ENCODE peak calls at places on chromosomes 6 and 20, in eight cellular contexts. N, K, Y, U, M, X, W and O are unnamed samples.

GRCh38 chr6:16524380-16524707 is 236.9 kb downstream of the ATXN1 start:
- DNase-seq in N (no peak), K (peak; percentile 95), Y (no peak), U (no peak), M (no peak), X (no peak), W (no peak), O (no peak)

GRCh38 chr6:161439093-161439492 is 165.2 kb upstream of the AGPAT4 start:
- DNase-seq in N (peak; percentile 76), K (peak; percentile 93), Y (peak; percentile 27), U (peak; percentile 87), M (peak; percentile 48), X (no peak), W (no peak), O (peak; percentile 63)

GRCh38 chr6:105872244-105872643 is 213.9 kb upstream of the PRDM1 start:
- DNase-seq in N (peak; percentile 68), K (no peak), Y (no peak), U (peak; percentile 56), M (peak; percentile 46), X (peak; percentile 19), W (no peak), O (no peak)

GRCh38 chr20:9204979-9205378 is 136.1 kb downstream of the PLCB4 start:
- DNase-seq in N (no peak), K (no peak), Y (no peak), U (no peak), M (no peak), X (no peak), W (no peak), O (no peak)

GRCh38 chr20:64155258-64156135 is 8.8 kb upstream of the MYT1 start:
- DNase-seq in N (peak; percentile 49), K (no peak), Y (no peak), U (peak; percentile 84), M (no peak), X (no peak), W (no peak), O (no peak)

GRCh38 chr6:139290787-139291294 is 957 bp downstream of the TXLNB start:
- DNase-seq in N (peak; percentile 70), K (peak; percentile 40), Y (no peak), U (no peak), M (peak; percentile 44), X (no peak), W (peak; percentile 4), O (no peak)

GRCh38 chr6:116352515-116353471 is 18.0 kb upstream of the DSE start:
- DNase-seq in N (no peak), K (no peak), Y (no peak), U (no peak), M (no peak), X (no peak), W (no peak), O (no peak)

GRCh38 chr20:23085415-23086055 is 589 bp downstream of the CD93 start:
- DNase-seq in N (no peak), K (no peak), Y (no peak), U (no peak), M (no peak), X (no peak), W (no peak), O (no peak)

GRCh38 chr6:115554060-115554459 is 506.6 kb downstream of the FRK start:
- DNase-seq in N (no peak), K (no peak), Y (no peak), U (no peak), M (no peak), X (no peak), W (no peak), O (no peak)

GRCh38 chr20:12113468-12114371 is 196.0 kb downstream of the BTBD3 start:
- DNase-seq in N (no peak), K (no peak), Y (no peak), U (no peak), M (no peak), X (no peak), W (no peak), O (no peak)

GRCh38 chr20:9744551-9744950 is 94.3 kb downstream of the PAK5 start:
- DNase-seq in N (no peak), K (no peak), Y (no peak), U (no peak), M (no peak), X (no peak), W (no peak), O (no peak)

GRCh38 chr6:11490996-11491395 is 46.6 kb upstream of the TMEM170B start:
- DNase-seq in N (no peak), K (no peak), Y (no peak), U (no peak), M (no peak), X (no peak), W (no peak), O (no peak)

GRCh38 chr20:23641936-23642751 is 4.4 kb upstream of the CST3 start:
- DNase-seq in N (peak; percentile 84), K (peak; percentile 55), Y (no peak), U (peak; percentile 81), M (no peak), X (no peak), W (no peak), O (peak; percentile 50)

GRCh38 chr20:43940518-43941225 is 26.0 kb downstream of the TOX2 start:
- DNase-seq in N (no peak), K (no peak), Y (no peak), U (no peak), M (no peak), X (no peak), W (no peak), O (no peak)

GRCh38 chr6:63418741-63419140 is 99.0 kb upstream of the LGSN start:
- DNase-seq in N (no peak), K (no peak), Y (peak; percentile 78), U (no peak), M (no peak), X (no peak), W (no peak), O (no peak)

GRCh38 chr6:15403094-15403493 is 157.2 kb downstream of the JARID2 start:
- DNase-seq in N (no peak), K (no peak), Y (no peak), U (no peak), M (no peak), X (no peak), W (no peak), O (no peak)
- H3K27ac ChIP-seq in N (no peak overlapping the region), K (no peak overlapping the region), Y (no peak overlapping the region), U (no peak overlapping the region), M (no peak overlapping the region), X (no peak overlapping the region), W (no peak overlapping the region), O (no peak overlapping the region)

DNA sequence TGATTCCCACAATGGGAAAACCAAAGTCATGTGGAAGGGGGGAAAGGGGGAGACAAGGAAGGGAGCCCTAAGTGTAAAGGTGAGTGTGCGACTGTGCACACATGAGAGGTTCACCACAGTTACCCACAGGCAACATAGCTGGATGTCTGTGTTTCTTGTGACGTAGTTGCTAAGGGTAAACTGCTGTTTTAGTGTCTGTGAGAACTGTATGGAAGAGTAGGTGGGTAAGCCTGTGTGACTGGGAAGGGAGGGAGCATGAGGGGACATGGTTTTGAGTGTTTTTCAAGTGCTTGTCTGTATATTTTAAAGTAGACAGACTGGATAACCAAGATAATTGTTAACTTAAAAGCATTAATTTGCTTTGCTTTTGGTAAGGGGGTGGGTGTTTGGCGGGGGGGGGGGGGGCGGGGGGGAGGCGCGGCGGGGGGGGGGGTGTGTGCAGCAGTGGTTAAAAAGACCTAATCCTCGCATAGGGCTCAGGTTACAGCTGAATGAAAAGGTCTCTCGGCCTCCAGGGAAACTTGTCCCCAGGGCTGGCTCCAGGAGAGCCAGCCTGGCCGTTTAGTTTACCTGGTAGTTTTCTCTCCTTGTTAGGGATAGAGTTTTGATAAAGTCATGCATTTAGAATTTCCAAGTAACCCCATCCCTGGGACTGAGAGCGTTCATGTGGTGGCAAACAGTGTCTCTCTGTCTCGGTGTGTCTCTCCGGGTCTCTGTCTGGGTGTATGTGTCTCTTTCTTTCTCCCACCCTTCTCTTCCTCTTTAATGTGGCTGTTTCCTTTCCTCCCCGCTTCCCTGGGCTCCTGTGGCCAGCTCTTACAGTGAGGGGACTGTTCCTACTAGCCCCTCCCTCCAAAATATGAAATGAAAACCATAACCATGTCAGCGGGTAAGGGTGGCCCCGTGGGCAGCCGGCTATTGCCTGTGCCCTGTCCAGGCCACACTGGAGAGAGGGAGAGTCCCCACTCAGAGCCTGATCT is 3.4 kb downstream of the SCUBE3 start:
- DNase-seq in N (no peak), K (no peak), Y (no peak), U (no peak), M (no peak), X (no peak), W (no peak), O (no peak)
- H3K27ac ChIP-seq in N (no peak overlapping the region), K (no peak overlapping the region), Y (no peak overlapping the region), U (no peak overlapping the region), M (no peak overlapping the region), X (peak overlapping the region; percentile 89), W (no peak overlapping the region), O (no peak overlapping the region)

GRCh38 chr6:111713196-111713705 is 107.6 kb upstream of the TRAF3IP2 start:
- DNase-seq in N (no peak), K (no peak), Y (no peak), U (no peak), M (no peak), X (no peak), W (no peak), O (no peak)
- H3K27ac ChIP-seq in N (no peak overlapping the region), K (peak overlapping the region; percentile 47), Y (no peak overlapping the region), U (no peak overlapping the region), M (peak overlapping the region; percentile 62), X (no peak overlapping the region), W (no peak overlapping the region), O (no peak overlapping the region)

DNA sequence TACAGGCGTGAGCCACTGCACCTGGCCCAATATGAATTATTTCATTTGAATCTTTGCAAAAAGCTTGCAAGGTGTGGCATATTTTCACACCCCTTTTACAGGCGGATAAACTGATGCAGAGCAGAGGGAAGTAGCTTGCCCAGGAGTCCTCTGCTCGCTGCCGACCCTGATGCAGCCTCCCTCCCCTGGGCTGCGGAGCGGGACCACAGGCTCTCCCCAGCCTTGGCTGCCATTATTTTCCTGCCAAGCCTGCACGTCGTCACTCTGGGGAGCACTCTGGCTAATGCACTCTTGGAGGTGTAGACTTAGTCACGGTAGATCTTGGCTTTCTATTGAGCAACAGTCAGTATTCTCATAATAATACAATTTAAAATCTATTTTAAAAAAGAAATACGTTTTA is 34.8 kb upstream of the DACT2 start:
- DNase-seq in N (no peak), K (no peak), Y (no peak), U (no peak), M (no peak), X (no peak), W (no peak), O (no peak)
- H3K27ac ChIP-seq in N (no peak overlapping the region), K (no peak overlapping the region), Y (no peak overlapping the region), U (no peak overlapping the region), M (no peak overlapping the region), X (no peak overlapping the region), W (no peak overlapping the region), O (no peak overlapping the region)

GRCh38 chr20:699342-699741 is 23.7 kb upstream of the SCRT2 start:
- DNase-seq in N (no peak), K (no peak), Y (no peak), U (no peak), M (no peak), X (no peak), W (no peak), O (no peak)
- H3K27ac ChIP-seq in N (no peak overlapping the region), K (no peak overlapping the region), Y (peak overlapping the region; percentile 43), U (no peak overlapping the region), M (no peak overlapping the region), X (no peak overlapping the region), W (no peak overlapping the region), O (no peak overlapping the region)